ENCODE peak calls at places on chromosomes 4 and X, in five cellular contexts. Q is ovary; Y is tibial nerve; Z is CD8-positive, alpha-beta T cell; O is PC-9. F is an unnamed sample.

GRCh38 chrX:9369802-9370291 is 95.0 kb upstream of the TBL1X start:
- DNase-seq in Q (no peak), Y (no peak), Z (no peak), O (no peak), F (no peak)

GRCh38 chr4:78332974-78333373 is 218.6 kb upstream of the ANXA3 start:
- DNase-seq in Q (no peak), Y (no peak), Z (no peak), O (no peak), F (no peak)

GRCh38 chr4:154030152-154030551 is 241.3 kb upstream of the SFRP2 start:
- DNase-seq in Q (no peak), Y (no peak), Z (no peak), O (no peak), F (no peak)

GRCh38 chr4:157320092-157320491 is 99.6 kb downstream of the GRIA2 start:
- DNase-seq in Q (no peak), Y (no peak), Z (no peak), O (no peak), F (no peak)

GRCh38 chr4:87502580-87503238 is 26.5 kb downstream of the SPARCL1 start:
- DNase-seq in Q (no peak), Y (no peak), Z (no peak), O (no peak), F (no peak)

GRCh38 chr4:48102303-48102702 is 31.7 kb downstream of the TXK start:
- DNase-seq in Q (no peak), Y (no peak), Z (no peak), O (no peak), F (no peak)

GRCh38 chrX:131271274-131271673 is 17.8 kb downstream of the IGSF1 start:
- DNase-seq in Q (no peak), Y (no peak), Z (no peak), O (no peak), F (no peak)

GRCh38 chr4:88018471-88018870 is 11.0 kb downstream of the PKD2 start:
- DNase-seq in Q (no peak), Y (peak), Z (no peak), O (no peak), F (no peak)

GRCh38 chr4:113678651-113679050 is 82.9 kb downstream of the CAMK2D start:
- DNase-seq in Q (no peak), Y (no peak), Z (no peak), O (no peak), F (peak)

GRCh38 chr4:11488657-11489448 is 60.2 kb upstream of the HS3ST1 start:
- DNase-seq in Q (no peak), Y (no peak), Z (no peak), O (peak), F (no peak)

DNA sequence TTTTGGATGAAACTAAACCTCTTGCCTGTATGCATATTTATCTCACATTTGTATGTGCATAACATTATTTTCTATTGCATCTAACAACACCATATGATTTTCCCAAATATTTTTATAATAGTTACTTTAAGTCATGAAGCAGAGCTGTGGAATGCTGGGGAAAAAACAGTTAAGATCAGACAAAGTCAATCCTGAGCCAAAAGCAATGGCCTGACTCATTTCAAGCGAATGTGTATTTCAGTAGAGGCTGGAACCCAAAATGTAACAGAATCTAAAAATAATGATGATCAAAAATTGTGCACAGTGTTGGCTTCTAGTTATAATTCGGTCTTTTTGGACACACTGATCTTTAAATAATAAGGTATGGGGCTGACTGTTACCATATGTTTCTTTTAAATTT is 516.2 kb upstream of the ADGRL3 start:
- DNase-seq in Q (no peak), Y (no peak), Z (no peak), O (no peak), F (peak)
- H3K4me3 ChIP-seq in Q (no peak), Y (no peak), Z (no peak), O (no peak), F (no peak)

DNA sequence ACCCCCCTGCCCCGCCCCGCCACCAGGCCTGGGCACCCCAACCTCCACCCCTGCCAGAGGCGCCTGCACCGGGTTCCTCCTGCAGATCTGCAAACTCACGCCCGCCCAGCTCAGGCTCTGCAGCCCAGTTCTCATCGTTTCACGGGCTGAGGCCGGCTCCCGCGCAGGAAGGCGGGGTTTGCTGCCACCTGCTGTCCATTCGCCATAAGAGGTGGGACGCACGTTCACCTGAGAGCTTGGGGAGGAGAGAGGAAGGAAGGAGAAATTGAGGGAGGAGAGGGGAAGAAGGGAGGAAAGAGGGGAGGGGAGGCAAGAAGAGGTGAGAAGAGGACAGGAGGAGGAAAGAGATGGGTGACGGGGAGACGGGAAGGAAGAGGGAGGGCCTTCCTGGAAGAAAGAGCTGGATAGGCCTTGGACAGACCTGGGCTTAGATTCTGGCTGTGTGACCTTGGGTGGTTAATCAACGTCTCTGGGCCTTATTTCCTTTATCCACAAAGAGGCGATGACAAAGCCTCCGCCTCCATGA is 114.5 kb downstream of the ADRA2C start:
- DNase-seq in Q (peak), Y (peak), Z (peak), O (no peak), F (peak)
- H3K4me3 ChIP-seq in Q (no peak), Y (no peak), Z (peak), O (no peak), F (no peak)

GRCh38 chr4:108163352-108163751 is 5.4 kb downstream of the LEF1 start:
- DNase-seq in Q (no peak), Y (no peak), Z (no peak), O (no peak), F (no peak)
- H3K4me3 ChIP-seq in Q (no peak), Y (no peak), Z (peak), O (no peak), F (no peak)

GRCh38 chr4:37827802-37828321 is 1.4 kb downstream of the PGM2 start:
- DNase-seq in Q (no peak), Y (no peak), Z (no peak), O (peak), F (no peak)
- H3K4me3 ChIP-seq in Q (peak), Y (no peak), Z (peak), O (peak), F (no peak)

GRCh38 chr4:73614468-73614867 is 5.8 kb downstream of the RASSF6 start:
- DNase-seq in Q (no peak), Y (no peak), Z (no peak), O (no peak), F (no peak)

GRCh38 chr4:73619351-73619750 is 885 bp downstream of the RASSF6 start:
- DNase-seq in Q (no peak), Y (no peak), Z (no peak), O (no peak), F (no peak)

GRCh38 chr4:73620115-73620792 is at the start of gene RASSF6:
- DNase-seq in Q (peak), Y (no peak), Z (no peak), O (peak), F (no peak)

GRCh38 chr4:73615613-73616012 is 4.6 kb downstream of the RASSF6 start:
- DNase-seq in Q (no peak), Y (no peak), Z (no peak), O (no peak), F (no peak)

DNA sequence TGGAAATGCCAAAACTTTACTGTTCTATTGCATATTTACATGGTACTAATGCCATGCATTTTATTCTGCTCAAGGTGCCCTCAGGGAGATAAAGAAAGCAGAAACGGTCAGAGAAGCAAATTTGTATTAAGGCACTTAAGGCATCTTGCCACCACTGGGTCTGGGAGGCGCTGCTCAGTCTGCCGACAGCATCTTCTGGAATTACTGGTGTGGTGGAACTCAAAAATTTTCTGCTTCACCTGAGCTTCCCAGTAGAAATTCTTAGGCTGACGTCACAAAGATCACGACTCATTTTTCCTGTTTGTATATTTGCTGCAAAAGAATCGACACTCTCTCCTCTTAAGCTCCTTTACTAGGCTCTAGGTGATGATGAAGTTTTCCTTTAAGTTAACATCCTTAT is 3.0 kb downstream of the RASSF6 start:
- DNase-seq in Q (no peak), Y (no peak), Z (no peak), O (no peak), F (no peak)
- H3K4me3 ChIP-seq in Q (no peak), Y (no peak), Z (no peak), O (no peak), F (no peak)

GRCh38 chr4:185809517-185810071 is 2.4 kb downstream of the SORBS2 start:
- DNase-seq in Q (no peak), Y (no peak), Z (no peak), O (no peak), F (no peak)
- H3K4me3 ChIP-seq in Q (peak), Y (peak), Z (no peak), O (no peak), F (no peak)